ENCODE peak calls at places on chromosomes 1 and 21, in eight cellular contexts. O is astrocyte of the spinal cord, Q is adrenal gland, P is neural progenitor cell, X is BJ, A is spleen, I is sigmoid colon, M is foreskin fibroblast. V is an unnamed sample.

GRCh38 chr1:161885013-161885412 is 118.9 kb downstream of the ATF6 start:
- DNase-seq in O (peak), Q (no peak), P (no peak), X (no peak), A (no peak), I (no peak), M (peak), V (peak)

GRCh38 chr1:246155923-246156322 is 351.2 kb downstream of the SMYD3 start:
- DNase-seq in O (no peak), Q (no peak), P (no peak), X (peak), A (no peak), I (no peak), M (peak), V (no peak)

GRCh38 chr1:21567241-21568005 is 58.2 kb downstream of the ALPL start:
- DNase-seq in O (peak), Q (no peak), P (no peak), X (peak), A (no peak), I (no peak), M (peak), V (peak)

GRCh38 chr1:12739613-12740012 is 6.4 kb upstream of the CFAP107 start:
- DNase-seq in O (no peak), Q (no peak), P (no peak), X (no peak), A (no peak), I (no peak), M (no peak), V (no peak)

GRCh38 chr21:46295996-46296752 is 10.0 kb downstream of the YBEY start:
- DNase-seq in O (peak), Q (peak), P (no peak), X (peak), A (peak), I (peak), M (peak), V (peak)

GRCh38 chr21:32163386-32163785 is 115.5 kb downstream of the MIS18A start:
- DNase-seq in O (no peak), Q (no peak), P (no peak), X (no peak), A (no peak), I (no peak), M (no peak), V (no peak)

GRCh38 chr1:248786106-248786665 is 30.6 kb upstream of the LYPD8 start:
- DNase-seq in O (no peak), Q (no peak), P (no peak), X (no peak), A (no peak), I (no peak), M (no peak), V (no peak)

GRCh38 chr1:70386121-70386520 is 24.9 kb upstream of the CTH start:
- DNase-seq in O (no peak), Q (no peak), P (no peak), X (no peak), A (no peak), I (no peak), M (peak), V (no peak)

GRCh38 chr1:70745199-70745598 is 302.4 kb downstream of the PTGER3 start:
- DNase-seq in O (no peak), Q (no peak), P (peak), X (no peak), A (no peak), I (no peak), M (peak), V (no peak)

GRCh38 chr1:156154317-156154749 is 948 bp downstream of the SEMA4A start:
- DNase-seq in O (no peak), Q (no peak), P (no peak), X (no peak), A (peak), I (no peak), M (no peak), V (no peak)

GRCh38 chr1:21956720-21957552 is 19.8 kb upstream of the HSPG2 start:
- DNase-seq in O (peak), Q (peak), P (no peak), X (no peak), A (no peak), I (peak), M (peak), V (no peak)

GRCh38 chr1:155983191-155984023 is 5.1 kb upstream of the ARHGEF2 start:
- DNase-seq in O (peak), Q (no peak), P (peak), X (peak), A (no peak), I (peak), M (peak), V (peak)

GRCh38 chr1:103106426-103107321 is 1.6 kb downstream of the COL11A1 start:
- DNase-seq in O (peak), Q (peak), P (peak), X (no peak), A (no peak), I (peak), M (peak), V (peak)

GRCh38 chr1:44288883-44289282 is 66.2 kb downstream of the ERI3 start:
- DNase-seq in O (no peak), Q (no peak), P (no peak), X (no peak), A (no peak), I (no peak), M (no peak), V (no peak)

GRCh38 chr1:164823486-164824279 is 264.7 kb downstream of the PBX1 start:
- DNase-seq in O (peak), Q (no peak), P (peak), X (peak), A (no peak), I (peak), M (peak), V (peak)

GRCh38 chr1:220339581-220339980 is 67.3 kb upstream of the RAB3GAP2 start:
- DNase-seq in O (no peak), Q (no peak), P (no peak), X (no peak), A (no peak), I (no peak), M (no peak), V (no peak)

GRCh38 chr1:36084502-36085115 is 715 bp downstream of the TEKT2 start:
- DNase-seq in O (peak), Q (no peak), P (peak), X (no peak), A (peak), I (no peak), M (no peak), V (no peak)

GRCh38 chr21:37974081-37974480 is 57.8 kb upstream of the KCNJ6 start:
- DNase-seq in O (peak), Q (no peak), P (no peak), X (no peak), A (no peak), I (no peak), M (no peak), V (no peak)

GRCh38 chr1:79197421-79197820 is 190.9 kb upstream of the ADGRL4 start:
- DNase-seq in O (peak), Q (no peak), P (peak), X (no peak), A (no peak), I (no peak), M (peak), V (peak)

GRCh38 chr1:174999926-175000696 is at the start of gene CACYBP:
- DNase-seq in O (peak), Q (peak), P (no peak), X (no peak), A (peak), I (no peak), M (peak), V (peak)

GRCh38 chr1:53121319-53122172 is 20.9 kb downstream of the SLC1A7 start:
- DNase-seq in O (peak), Q (no peak), P (peak), X (no peak), A (no peak), I (peak), M (peak), V (no peak)

GRCh38 chr1:220910021-220910420 is 30.8 kb downstream of the HLX start:
- DNase-seq in O (no peak), Q (no peak), P (no peak), X (no peak), A (no peak), I (no peak), M (no peak), V (no peak)

GRCh38 chr21:46599251-46599572 is 5.7 kb downstream of the S100B start:
- DNase-seq in O (peak), Q (peak), P (peak), X (peak), A (no peak), I (no peak), M (peak), V (peak)

GRCh38 chr1:38578444-38578951 is 281.1 kb downstream of the RRAGC start:
- DNase-seq in O (no peak), Q (no peak), P (peak), X (no peak), A (no peak), I (peak), M (no peak), V (no peak)

GRCh38 chr1:39977202-39977601 is 22.3 kb downstream of the MFSD2A start:
- DNase-seq in O (no peak), Q (no peak), P (no peak), X (no peak), A (no peak), I (no peak), M (no peak), V (peak)

GRCh38 chr1:198397208-198397808 is 143.2 kb downstream of the ATP6V1G3 start:
- DNase-seq in O (no peak), Q (no peak), P (no peak), X (no peak), A (no peak), I (no peak), M (no peak), V (no peak)

GRCh38 chr1:169809370-169810095 is 14.8 kb upstream of the METTL18 start:
- DNase-seq in O (peak), Q (no peak), P (peak), X (no peak), A (no peak), I (no peak), M (peak), V (peak)
- TF ChIP-seq CTCF in O (no peak), Q (peak), P (peak), X (peak), A (peak), I (peak), M (peak), V (peak)

DNA sequence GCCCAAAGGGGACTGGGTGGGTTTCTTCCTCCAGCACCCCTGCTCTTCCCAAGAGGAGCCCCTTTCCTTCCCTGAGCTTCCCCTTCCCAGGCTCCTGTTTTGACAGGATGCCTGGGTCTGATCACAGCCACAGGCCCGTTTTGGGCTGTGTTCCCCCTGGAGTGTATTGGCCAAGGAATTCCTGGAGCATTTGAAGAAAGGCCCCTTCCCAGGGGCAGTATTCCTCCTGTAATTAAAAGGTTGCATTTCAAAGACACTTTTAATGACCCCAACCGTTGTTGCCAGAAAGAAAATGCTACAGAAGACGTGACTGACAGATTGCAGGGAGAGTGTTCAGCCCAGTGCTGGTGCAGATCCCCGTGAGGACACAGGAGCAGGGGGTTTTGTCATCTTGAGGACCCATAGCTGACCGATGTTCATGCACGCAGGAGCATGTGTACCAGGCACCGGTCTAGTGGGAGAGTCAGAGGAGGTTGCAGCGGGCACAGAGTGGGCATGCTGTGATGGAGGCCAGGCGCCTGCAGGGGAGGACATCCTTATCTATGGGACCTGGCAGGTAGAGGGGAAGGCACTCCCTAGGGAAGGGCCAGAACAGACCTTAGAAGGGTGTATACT is 19.3 kb upstream of the LBR start:
- DNase-seq in O (no peak), Q (no peak), P (no peak), X (no peak), A (no peak), I (no peak), M (no peak), V (no peak)
- TF ChIP-seq CTCF in O (no peak), Q (no peak), P (no peak), X (no peak), A (no peak), I (no peak), M (no peak), V (no peak)

GRCh38 chr1:109425391-109425790 is 857 bp downstream of the PSMA5 start:
- DNase-seq in O (peak), Q (no peak), P (no peak), X (no peak), A (no peak), I (no peak), M (no peak), V (no peak)

GRCh38 chr1:109427171-109427467 is 871 bp upstream of the PSMA5 start:
- DNase-seq in O (no peak), Q (no peak), P (no peak), X (no peak), A (no peak), I (no peak), M (no peak), V (no peak)

GRCh38 chr1:109425902-109426277 is 358 bp downstream of the PSMA5 start:
- DNase-seq in O (no peak), Q (peak), P (no peak), X (no peak), A (no peak), I (peak), M (peak), V (peak)

GRCh38 chr1:109423498-109423897 is 2.8 kb downstream of the PSMA5 start:
- DNase-seq in O (no peak), Q (no peak), P (no peak), X (no peak), A (no peak), I (no peak), M (no peak), V (no peak)

DNA sequence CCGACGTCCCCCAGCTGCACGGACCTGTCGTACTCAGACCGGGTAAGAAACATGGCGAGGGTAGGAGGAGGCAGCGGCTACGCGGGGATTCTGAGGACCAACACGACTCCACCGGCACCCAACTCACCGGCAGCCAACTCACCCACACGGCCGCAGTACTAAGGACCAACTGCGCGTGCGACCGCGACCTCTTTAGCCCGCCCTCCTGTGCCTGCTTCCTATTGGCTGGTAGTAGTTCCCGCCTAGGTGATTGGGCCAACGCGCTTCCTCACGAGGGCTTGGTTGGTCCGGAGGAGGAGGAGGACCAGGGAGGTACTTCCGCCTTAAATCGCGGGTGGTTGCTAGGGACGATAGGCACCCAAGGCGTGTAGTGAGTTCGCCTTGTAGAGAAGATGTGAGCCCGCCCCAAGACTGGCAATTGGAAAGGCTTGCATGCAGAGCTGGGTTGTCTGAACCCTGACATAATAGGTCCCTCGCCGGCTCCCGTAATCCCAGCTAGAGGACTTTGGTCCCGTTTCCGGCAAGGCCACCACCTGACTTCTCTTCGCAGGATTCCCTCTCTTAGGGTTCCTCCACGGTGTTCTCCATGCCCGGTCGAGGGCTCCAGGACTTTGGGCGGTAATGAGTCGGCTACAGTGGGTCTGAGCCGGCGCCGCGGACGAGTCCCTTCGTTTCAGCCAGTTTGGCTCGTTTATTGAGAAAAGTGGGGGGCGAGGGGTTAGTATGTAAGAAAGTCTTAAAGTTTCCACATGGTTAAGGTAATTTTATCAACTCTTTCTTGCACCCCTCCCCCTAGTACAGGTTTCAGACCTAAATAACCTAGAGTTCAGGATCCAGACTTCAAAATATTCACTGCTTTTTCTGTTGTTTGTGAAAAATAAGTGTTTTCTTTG is at the start of gene PSMA5:
- DNase-seq in O (peak), Q (peak), P (peak), X (peak), A (peak), I (peak), M (peak), V (peak)
- TF ChIP-seq CTCF in O (no peak), Q (no peak), P (no peak), X (no peak), A (no peak), I (no peak), M (no peak), V (no peak)

GRCh38 chr21:18493420-18493819 is 89.8 kb upstream of the TMPRSS15 start:
- DNase-seq in O (peak), Q (peak), P (no peak), X (no peak), A (no peak), I (no peak), M (peak), V (peak)
- TF ChIP-seq CTCF in O (no peak), Q (no peak), P (no peak), X (no peak), A (no peak), I (no peak), M (no peak), V (no peak)

GRCh38 chr1:1550591-1551432 is 10.4 kb upstream of the TMEM240 start:
- DNase-seq in O (peak), Q (no peak), P (peak), X (no peak), A (no peak), I (no peak), M (peak), V (peak)
- TF ChIP-seq CTCF in O (peak), Q (peak), P (peak), X (peak), A (no peak), I (no peak), M (peak), V (peak)

DNA sequence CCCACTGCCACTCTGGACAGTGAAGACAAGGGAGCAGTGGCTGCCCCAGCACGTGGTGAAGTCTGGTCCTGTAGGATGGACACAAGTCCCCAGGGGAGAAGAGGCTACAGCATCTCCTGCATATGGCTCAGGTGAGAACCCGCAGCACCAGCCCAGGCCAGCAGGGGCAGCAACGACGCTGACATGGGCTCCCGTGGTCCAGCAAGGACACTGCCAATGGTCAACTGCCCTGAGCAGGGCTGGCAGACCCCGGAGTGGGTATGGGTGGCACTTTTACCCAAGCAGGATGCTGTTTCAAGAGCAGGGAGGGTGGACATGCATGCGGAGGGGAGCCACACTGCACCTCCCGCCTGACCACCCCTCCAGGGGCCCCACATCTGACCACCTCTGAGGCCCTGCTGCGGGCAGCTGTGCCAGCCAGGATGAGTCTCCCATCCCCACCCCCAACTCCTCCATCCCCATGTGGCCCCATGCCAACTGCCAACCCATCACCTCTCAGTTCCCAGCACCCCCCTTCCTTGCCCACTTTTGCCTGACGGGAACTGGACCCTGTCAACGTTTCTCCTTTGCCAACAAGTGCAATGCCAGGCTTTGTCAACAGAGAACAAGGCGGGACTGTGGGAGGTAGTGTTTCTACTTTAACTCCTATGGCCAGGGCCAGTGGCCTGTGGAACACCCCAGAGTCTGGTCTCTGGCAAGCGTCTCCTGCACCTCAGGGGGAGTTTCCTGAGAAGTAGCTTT is 8.6 kb downstream of the MORN1 start:
- DNase-seq in O (peak), Q (peak), P (peak), X (no peak), A (peak), I (peak), M (peak), V (no peak)
- TF ChIP-seq CTCF in O (peak), Q (peak), P (peak), X (peak), A (no peak), I (peak), M (peak), V (peak)

DNA sequence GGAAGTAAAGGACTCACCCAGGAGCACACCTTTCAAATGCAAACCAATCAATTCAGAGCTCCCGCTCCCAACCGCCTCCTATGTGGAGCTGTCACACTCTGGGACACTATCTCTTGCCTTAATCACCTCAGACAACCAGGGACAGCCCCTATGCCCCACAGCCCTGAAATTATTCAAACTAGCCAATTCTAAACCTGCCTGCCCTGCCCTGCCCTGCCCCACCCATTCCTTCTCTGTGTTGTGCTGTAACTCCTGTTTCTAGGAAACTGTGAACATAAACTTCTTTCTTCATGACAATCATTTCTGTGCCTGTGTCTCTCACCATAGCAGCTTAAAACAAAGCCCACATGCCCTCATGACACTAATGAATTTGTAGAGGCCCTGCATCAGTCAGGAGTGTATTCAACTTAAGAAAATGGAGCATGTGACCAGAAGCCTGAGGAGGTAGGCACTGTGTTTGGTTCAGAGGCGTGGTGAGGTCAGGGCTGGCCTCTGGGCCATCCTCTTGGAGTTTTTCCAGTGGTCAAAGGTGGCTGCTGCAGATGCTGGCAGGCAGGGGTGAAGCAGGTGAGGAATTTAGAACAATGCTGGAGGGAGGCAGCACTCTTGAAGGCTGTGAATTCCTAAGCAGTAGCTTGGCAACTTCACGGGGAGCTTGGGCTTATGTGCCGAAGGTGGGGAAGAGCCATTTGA is 74.5 kb downstream of the RHOU start:
- DNase-seq in O (no peak), Q (no peak), P (no peak), X (no peak), A (no peak), I (no peak), M (no peak), V (no peak)
- TF ChIP-seq CTCF in O (no peak), Q (no peak), P (no peak), X (no peak), A (no peak), I (no peak), M (no peak), V (no peak)

GRCh38 chr1:56551691-56552090 is 27.7 kb downstream of the PLPP3 start:
- DNase-seq in O (peak), Q (no peak), P (no peak), X (no peak), A (no peak), I (no peak), M (no peak), V (no peak)
- TF ChIP-seq CTCF in O (no peak), Q (no peak), P (no peak), X (no peak), A (no peak), I (no peak), M (no peak), V (no peak)

DNA sequence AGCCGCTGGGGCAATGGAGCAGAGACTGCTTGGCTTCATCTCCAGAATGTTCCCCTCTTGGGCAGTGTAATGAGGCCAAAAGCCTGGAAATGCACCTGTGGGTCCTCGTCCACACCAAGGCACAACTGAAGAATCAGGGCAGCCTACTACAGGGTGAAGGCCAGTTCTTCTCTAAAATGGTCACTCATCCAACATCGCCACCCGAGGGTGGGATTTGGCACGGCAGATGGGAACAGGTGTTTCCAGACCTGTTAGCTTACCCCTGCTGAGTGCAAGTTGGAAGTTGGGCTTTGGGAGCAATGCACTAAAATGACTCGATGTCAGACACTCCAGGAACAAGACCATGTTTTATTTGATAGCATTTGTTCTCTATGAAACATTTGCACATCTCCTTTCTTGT is 543.7 kb downstream of the NPHP4 start:
- DNase-seq in O (no peak), Q (no peak), P (peak), X (no peak), A (no peak), I (no peak), M (no peak), V (no peak)
- TF ChIP-seq CTCF in O (no peak), Q (no peak), P (peak), X (no peak), A (no peak), I (no peak), M (no peak), V (no peak)

V was measured in brain microvascular endothelial cell.